ENCODE peak calls at places on chromosomes 11 and 22, in four cellular contexts. E is thoracic aorta; M is activated CD4-positive, alpha-beta T cell treated with anti-CD3 and anti-CD28 coated beads for 48 hours; R is EL. O is an unnamed sample.

GRCh38 chr11:78929092-78929905 is 354.6 kb upstream of the NARS2 start:
- DNase-seq in R (no peak), M (no peak), E (no peak), O (no peak)

GRCh38 chr11:62054484-62055121 is 69.2 kb upstream of the INCENP start:
- DNase-seq in R (peak), M (no peak), E (no peak), O (no peak)

GRCh38 chr11:122656631-122657101 is 1.1 kb downstream of the UBASH3B start:
- DNase-seq in E (no peak), R (peak), M (peak), O (peak)

GRCh38 chr11:36116161-36116560 is 172.3 kb downstream of the LDLRAD3 start:
- DNase-seq in E (no peak), R (no peak), M (no peak), O (no peak)

GRCh38 chr11:118156531-118157185 is 4.0 kb upstream of the SCN4B start:
- DNase-seq in R (no peak), E (no peak), M (peak), O (no peak)

GRCh38 chr11:60985501-60985900 is 14.0 kb downstream of the CD6 start:
- DNase-seq in E (no peak), M (peak), R (no peak), O (no peak)

GRCh38 chr11:22163394-22163797 is 29.5 kb upstream of the ANO5 start:
- DNase-seq in M (no peak), R (no peak), E (no peak), O (no peak)

GRCh38 chr11:102260241-102260640 is 57.0 kb upstream of the BIRC3 start:
- DNase-seq in E (no peak), M (no peak), R (no peak), O (no peak)

GRCh38 chr11:78054971-78055370 is 8.7 kb upstream of the THRSP start:
- DNase-seq in E (no peak), M (no peak), R (no peak), O (no peak)

GRCh38 chr11:130337281-130338089 is 22.8 kb upstream of the ZBTB44 start:
- DNase-seq in M (no peak), E (no peak), R (no peak), O (no peak)

GRCh38 chr11:1656061-1656441 is 26.5 kb downstream of the KRTAP5-5 start:
- DNase-seq in R (no peak), E (no peak), M (no peak), O (no peak)

GRCh38 chr11:73334244-73335203 is 26.4 kb downstream of the ARHGEF17 start:
- DNase-seq in E (peak), R (peak), M (no peak), O (no peak)

GRCh38 chr11:14300661-14301304 is 58.2 kb downstream of the RRAS2 start:
- DNase-seq in E (peak), R (peak), M (peak), O (peak)

GRCh38 chr11:118883368-118884071 is at the start of gene CXCR5:
- DNase-seq in E (no peak), R (no peak), M (peak), O (peak)

GRCh38 chr11:75968021-75968685 is 153.1 kb downstream of the UVRAG start:
- DNase-seq in E (no peak), R (peak), M (no peak), O (no peak)

GRCh38 chr11:72041364-72042058 is 38.8 kb downstream of the NUMA1 start:
- DNase-seq in E (peak), M (peak), R (peak), O (peak)

GRCh38 chr11:45250035-45250693 is 36.0 kb downstream of the SYT13 start:
- DNase-seq in E (no peak), R (no peak), M (no peak), O (no peak)

GRCh38 chr11:71307811-71308645 is 55.7 kb upstream of the SHANK2 start:
- DNase-seq in R (no peak), E (no peak), M (no peak), O (no peak)

GRCh38 chr11:124877631-124878496 is 12.6 kb downstream of the ROBO3 start:
- DNase-seq in R (no peak), M (no peak), E (no peak), O (no peak)

GRCh38 chr11:94134651-94135512 is 6.2 kb downstream of the PANX1 start:
- DNase-seq in E (peak), M (peak), R (peak), O (no peak)

GRCh38 chr22:42261266-42261665 is 9.2 kb downstream of the TCF20 start:
- DNase-seq in M (no peak), R (peak), E (no peak), O (no peak)

GRCh38 chr11:61489833-61490585 is 18.5 kb upstream of the LRRC10B start:
- DNase-seq in R (no peak), M (no peak), E (no peak), O (no peak)

GRCh38 chr22:41517172-41518047 is 26.9 kb downstream of the POLR3H start:
- DNase-seq in R (peak), E (peak), M (peak), O (no peak)

GRCh38 chr22:21450320-21450831 is 16.8 kb upstream of the TMEM191C start:
- DNase-seq in R (no peak), M (no peak), E (no peak), O (no peak)

GRCh38 chr11:28490763-28491382 is 382.7 kb downstream of the METTL15 start:
- DNase-seq in R (no peak), M (no peak), E (no peak), O (no peak)

GRCh38 chr11:22752908-22753310 is 76.7 kb downstream of the SVIP start:
- DNase-seq in E (no peak), M (no peak), R (no peak), O (no peak)